ENCODE peak calls at places on chromosomes 6 and 20, in ten cellular contexts. One of them, this sample, is unnamed.
A peak's percentile ranks its signal among the peaks of the same experiment; 100 is the strongest.

GRCh38 chr6:64280569-64280968 is 645.0 kb downstream of the PHF3 start:
- DNase-seq in neuronal stem cell: peak; percentile 29
- DNase-seq in HCT116: no peak
- DNase-seq in colonic mucosa: peak; percentile 41
- DNase-seq in CD4-positive, alpha-beta memory T cell: no peak
- DNase-seq in IMR-90: peak; percentile 65
- DNase-seq in tibial artery: no peak
- DNase-seq in neural progenitor cell: peak; percentile 57
- DNase-seq in BE2C: peak; percentile 55
- DNase-seq in heart right ventricle: no peak
- DNase-seq in this sample: no peak

GRCh38 chr6:26284537-26285142 is 80.4 kb upstream of the BTN3A2 start:
- DNase-seq in neuronal stem cell: no peak
- DNase-seq in HCT116: no peak
- DNase-seq in colonic mucosa: peak; percentile 63
- DNase-seq in CD4-positive, alpha-beta memory T cell: peak; percentile 53
- DNase-seq in IMR-90: peak; percentile 74
- DNase-seq in tibial artery: peak; percentile 55
- DNase-seq in neural progenitor cell: peak; percentile 82
- DNase-seq in BE2C: peak; percentile 68
- DNase-seq in heart right ventricle: peak; percentile 49
- DNase-seq in this sample: peak; percentile 45

GRCh38 chr6:27608916-27609883 is 136.3 kb upstream of the ZNF184 start:
- DNase-seq in neuronal stem cell: no peak
- DNase-seq in HCT116: peak; percentile 72
- DNase-seq in colonic mucosa: peak; percentile 41
- DNase-seq in CD4-positive, alpha-beta memory T cell: no peak
- DNase-seq in IMR-90: peak; percentile 60
- DNase-seq in tibial artery: no peak
- DNase-seq in neural progenitor cell: peak; percentile 78
- DNase-seq in BE2C: peak; percentile 43
- DNase-seq in heart right ventricle: no peak
- DNase-seq in this sample: no peak

GRCh38 chr6:87754828-87755227 is 52.8 kb upstream of the AKIRIN2 start:
- DNase-seq in neuronal stem cell: no peak
- DNase-seq in HCT116: no peak
- DNase-seq in colonic mucosa: no peak
- DNase-seq in CD4-positive, alpha-beta memory T cell: no peak
- DNase-seq in IMR-90: no peak
- DNase-seq in tibial artery: no peak
- DNase-seq in neural progenitor cell: no peak
- DNase-seq in BE2C: no peak
- DNase-seq in heart right ventricle: no peak
- DNase-seq in this sample: no peak

GRCh38 chr20:57399587-57400261 is 8.5 kb downstream of the RBM38 start:
- DNase-seq in neuronal stem cell: no peak
- DNase-seq in HCT116: no peak
- DNase-seq in colonic mucosa: no peak
- DNase-seq in CD4-positive, alpha-beta memory T cell: no peak
- DNase-seq in IMR-90: peak; percentile 16
- DNase-seq in tibial artery: no peak
- DNase-seq in neural progenitor cell: no peak
- DNase-seq in BE2C: no peak
- DNase-seq in heart right ventricle: peak; percentile 63
- DNase-seq in this sample: peak; percentile 42

GRCh38 chr6:72643214-72643613 is 21.4 kb downstream of the KCNQ5 start:
- DNase-seq in neuronal stem cell: no peak
- DNase-seq in HCT116: no peak
- DNase-seq in colonic mucosa: no peak
- DNase-seq in CD4-positive, alpha-beta memory T cell: no peak
- DNase-seq in IMR-90: no peak
- DNase-seq in tibial artery: no peak
- DNase-seq in neural progenitor cell: no peak
- DNase-seq in BE2C: no peak
- DNase-seq in heart right ventricle: no peak
- DNase-seq in this sample: no peak

GRCh38 chr6:68126089-68126749 is 508.9 kb upstream of the ADGRB3 start:
- DNase-seq in neuronal stem cell: no peak
- DNase-seq in HCT116: no peak
- DNase-seq in colonic mucosa: no peak
- DNase-seq in CD4-positive, alpha-beta memory T cell: no peak
- DNase-seq in IMR-90: no peak
- DNase-seq in tibial artery: no peak
- DNase-seq in neural progenitor cell: no peak
- DNase-seq in BE2C: no peak
- DNase-seq in heart right ventricle: no peak
- DNase-seq in this sample: no peak

GRCh38 chr6:35508542-35508941 is 4.2 kb downstream of the TULP1 start:
- DNase-seq in neuronal stem cell: no peak
- DNase-seq in HCT116: no peak
- DNase-seq in colonic mucosa: no peak
- DNase-seq in CD4-positive, alpha-beta memory T cell: no peak
- DNase-seq in IMR-90: no peak
- DNase-seq in tibial artery: no peak
- DNase-seq in neural progenitor cell: no peak
- DNase-seq in BE2C: no peak
- DNase-seq in heart right ventricle: no peak
- DNase-seq in this sample: no peak

GRCh38 chr20:25318471-25319240 is 70.8 kb downstream of the PYGB start:
- DNase-seq in neuronal stem cell: no peak
- DNase-seq in HCT116: no peak
- DNase-seq in colonic mucosa: no peak
- DNase-seq in CD4-positive, alpha-beta memory T cell: no peak
- DNase-seq in IMR-90: no peak
- DNase-seq in tibial artery: peak; percentile 21
- DNase-seq in neural progenitor cell: no peak
- DNase-seq in BE2C: no peak
- DNase-seq in heart right ventricle: no peak
- DNase-seq in this sample: no peak

GRCh38 chr20:46563170-46563847 is 12.9 kb upstream of the OCSTAMP start:
- DNase-seq in neuronal stem cell: no peak
- DNase-seq in HCT116: no peak
- DNase-seq in colonic mucosa: no peak
- DNase-seq in CD4-positive, alpha-beta memory T cell: no peak
- DNase-seq in IMR-90: no peak
- DNase-seq in tibial artery: no peak
- DNase-seq in neural progenitor cell: peak; percentile 41
- DNase-seq in BE2C: no peak
- DNase-seq in heart right ventricle: no peak
- DNase-seq in this sample: peak; percentile 67

GRCh38 chr6:117771403-117771802 is 96.1 kb downstream of the NUS1 start:
- DNase-seq in neuronal stem cell: no peak
- DNase-seq in HCT116: no peak
- DNase-seq in colonic mucosa: no peak
- DNase-seq in CD4-positive, alpha-beta memory T cell: no peak
- DNase-seq in IMR-90: no peak
- DNase-seq in tibial artery: no peak
- DNase-seq in neural progenitor cell: no peak
- DNase-seq in BE2C: no peak
- DNase-seq in heart right ventricle: no peak
- DNase-seq in this sample: no peak

GRCh38 chr6:154232013-154232920 is 124.3 kb downstream of the IPCEF1 start:
- DNase-seq in neuronal stem cell: no peak
- DNase-seq in HCT116: no peak
- DNase-seq in colonic mucosa: no peak
- DNase-seq in CD4-positive, alpha-beta memory T cell: no peak
- DNase-seq in IMR-90: peak; percentile 39
- DNase-seq in tibial artery: no peak
- DNase-seq in neural progenitor cell: no peak
- DNase-seq in BE2C: no peak
- DNase-seq in heart right ventricle: no peak
- DNase-seq in this sample: no peak

GRCh38 chr20:63968928-63969760 is 586 bp downstream of the ZNF512B start:
- DNase-seq in neuronal stem cell: no peak
- DNase-seq in HCT116: no peak
- DNase-seq in colonic mucosa: no peak
- DNase-seq in CD4-positive, alpha-beta memory T cell: peak; percentile 37
- DNase-seq in IMR-90: no peak
- DNase-seq in tibial artery: peak; percentile 16
- DNase-seq in neural progenitor cell: peak; percentile 56
- DNase-seq in BE2C: peak; percentile 25
- DNase-seq in heart right ventricle: peak; percentile 42
- DNase-seq in this sample: no peak

GRCh38 chr6:154196333-154196732 is 157.3 kb downstream of the OPRM1 start:
- DNase-seq in neuronal stem cell: no peak
- DNase-seq in HCT116: no peak
- DNase-seq in colonic mucosa: no peak
- DNase-seq in CD4-positive, alpha-beta memory T cell: no peak
- DNase-seq in IMR-90: no peak
- DNase-seq in tibial artery: no peak
- DNase-seq in neural progenitor cell: no peak
- DNase-seq in BE2C: no peak
- DNase-seq in heart right ventricle: no peak
- DNase-seq in this sample: no peak

GRCh38 chr20:56779452-56780143 is 150.5 kb downstream of the TFAP2C start:
- DNase-seq in neuronal stem cell: no peak
- DNase-seq in HCT116: no peak
- DNase-seq in colonic mucosa: no peak
- DNase-seq in CD4-positive, alpha-beta memory T cell: no peak
- DNase-seq in IMR-90: no peak
- DNase-seq in tibial artery: no peak
- DNase-seq in neural progenitor cell: peak; percentile 35
- DNase-seq in BE2C: no peak
- DNase-seq in heart right ventricle: no peak
- DNase-seq in this sample: no peak

GRCh38 chr20:24406251-24406650 is 63.2 kb upstream of the SYNDIG1 start:
- DNase-seq in neuronal stem cell: no peak
- DNase-seq in HCT116: no peak
- DNase-seq in colonic mucosa: no peak
- DNase-seq in CD4-positive, alpha-beta memory T cell: no peak
- DNase-seq in IMR-90: no peak
- DNase-seq in tibial artery: no peak
- DNase-seq in neural progenitor cell: no peak
- DNase-seq in BE2C: no peak
- DNase-seq in heart right ventricle: no peak
- DNase-seq in this sample: no peak

GRCh38 chr20:43715511-43715910 is 11.3 kb downstream of the GTSF1L start:
- DNase-seq in neuronal stem cell: no peak
- DNase-seq in HCT116: no peak
- DNase-seq in colonic mucosa: no peak
- DNase-seq in CD4-positive, alpha-beta memory T cell: no peak
- DNase-seq in IMR-90: no peak
- DNase-seq in tibial artery: no peak
- DNase-seq in neural progenitor cell: no peak
- DNase-seq in BE2C: no peak
- DNase-seq in heart right ventricle: no peak
- DNase-seq in this sample: no peak

GRCh38 chr20:48360338-48360698 is 467.5 kb downstream of the PREX1 start:
- DNase-seq in neuronal stem cell: no peak
- DNase-seq in HCT116: no peak
- DNase-seq in colonic mucosa: no peak
- DNase-seq in CD4-positive, alpha-beta memory T cell: no peak
- DNase-seq in IMR-90: no peak
- DNase-seq in tibial artery: no peak
- DNase-seq in neural progenitor cell: no peak
- DNase-seq in BE2C: no peak
- DNase-seq in heart right ventricle: no peak
- DNase-seq in this sample: no peak

GRCh38 chr6:150600003-150600301 is 267 bp downstream of the PLEKHG1 start:
- DNase-seq in neuronal stem cell: peak; percentile 31
- DNase-seq in HCT116: no peak
- DNase-seq in colonic mucosa: no peak
- DNase-seq in CD4-positive, alpha-beta memory T cell: no peak
- DNase-seq in IMR-90: no peak
- DNase-seq in tibial artery: no peak
- DNase-seq in neural progenitor cell: no peak
- DNase-seq in BE2C: no peak
- DNase-seq in heart right ventricle: no peak
- DNase-seq in this sample: no peak

GRCh38 chr6:13074746-13075490 is 253.4 kb downstream of the TBC1D7 start:
- DNase-seq in neuronal stem cell: no peak
- DNase-seq in HCT116: no peak
- DNase-seq in colonic mucosa: no peak
- DNase-seq in CD4-positive, alpha-beta memory T cell: no peak
- DNase-seq in IMR-90: no peak
- DNase-seq in tibial artery: no peak
- DNase-seq in neural progenitor cell: no peak
- DNase-seq in BE2C: no peak
- DNase-seq in heart right ventricle: no peak
- DNase-seq in this sample: no peak
- H3K4me1 ChIP-seq in neuronal stem cell: peaks cover 7% of the 10 kb centered on the region
- H3K4me1 ChIP-seq in HCT116: no peaks in the 10 kb centered on the region
- H3K4me1 ChIP-seq in colonic mucosa: no peaks in the 10 kb centered on the region
- H3K4me1 ChIP-seq in CD4-positive, alpha-beta memory T cell: no peaks in the 10 kb centered on the region
- H3K4me1 ChIP-seq in IMR-90: no peaks in the 10 kb centered on the region
- H3K4me1 ChIP-seq in tibial artery: peaks cover 47% of the 10 kb centered on the region
- H3K4me1 ChIP-seq in neural progenitor cell: peaks cover 13% of the 10 kb centered on the region
- H3K4me1 ChIP-seq in BE2C: no peaks in the 10 kb centered on the region
- H3K4me1 ChIP-seq in heart right ventricle: peaks cover 81% of the 10 kb centered on the region
- H3K4me1 ChIP-seq in this sample: no peaks in the 10 kb centered on the region

GRCh38 chr6:34277763-34278112 is 28.9 kb upstream of the SMIM29 start:
- DNase-seq in neuronal stem cell: no peak
- DNase-seq in HCT116: no peak
- DNase-seq in colonic mucosa: no peak
- DNase-seq in CD4-positive, alpha-beta memory T cell: no peak
- DNase-seq in IMR-90: no peak
- DNase-seq in tibial artery: no peak
- DNase-seq in neural progenitor cell: no peak
- DNase-seq in BE2C: no peak
- DNase-seq in heart right ventricle: no peak
- DNase-seq in this sample: no peak
- H3K4me1 ChIP-seq in neuronal stem cell: peaks cover 2% of the 10 kb centered on the region
- H3K4me1 ChIP-seq in HCT116: no peaks in the 10 kb centered on the region
- H3K4me1 ChIP-seq in colonic mucosa: no peaks in the 10 kb centered on the region
- H3K4me1 ChIP-seq in CD4-positive, alpha-beta memory T cell: no peaks in the 10 kb centered on the region
- H3K4me1 ChIP-seq in IMR-90: peaks cover 2% of the 10 kb centered on the region
- H3K4me1 ChIP-seq in tibial artery: no peaks in the 10 kb centered on the region
- H3K4me1 ChIP-seq in neural progenitor cell: no peaks in the 10 kb centered on the region
- H3K4me1 ChIP-seq in BE2C: peaks cover 3% of the 10 kb centered on the region
- H3K4me1 ChIP-seq in heart right ventricle: peaks cover 72% of the 10 kb centered on the region
- H3K4me1 ChIP-seq in this sample: no peaks in the 10 kb centered on the region

GRCh38 chr6:157767071-157767750 is 55.8 kb upstream of the SNX9 start:
- DNase-seq in neuronal stem cell: no peak
- DNase-seq in HCT116: no peak
- DNase-seq in colonic mucosa: no peak
- DNase-seq in CD4-positive, alpha-beta memory T cell: no peak
- DNase-seq in IMR-90: no peak
- DNase-seq in tibial artery: no peak
- DNase-seq in neural progenitor cell: no peak
- DNase-seq in BE2C: no peak
- DNase-seq in heart right ventricle: no peak
- DNase-seq in this sample: no peak
- H3K4me1 ChIP-seq in neuronal stem cell: no peaks in the 10 kb centered on the region
- H3K4me1 ChIP-seq in HCT116: peaks cover 28% of the 10 kb centered on the region
- H3K4me1 ChIP-seq in colonic mucosa: peaks cover 7% of the 10 kb centered on the region
- H3K4me1 ChIP-seq in CD4-positive, alpha-beta memory T cell: peaks cover 48% of the 10 kb centered on the region
- H3K4me1 ChIP-seq in IMR-90: peaks cover 19% of the 10 kb centered on the region
- H3K4me1 ChIP-seq in tibial artery: peaks cover 27% of the 10 kb centered on the region
- H3K4me1 ChIP-seq in neural progenitor cell: no peaks in the 10 kb centered on the region
- H3K4me1 ChIP-seq in BE2C: no peaks in the 10 kb centered on the region
- H3K4me1 ChIP-seq in heart right ventricle: peaks cover 40% of the 10 kb centered on the region
- H3K4me1 ChIP-seq in this sample: peaks cover 21% of the 10 kb centered on the region

GRCh38 chr6:12482386-12482785 is 192.2 kb downstream of the EDN1 start:
- DNase-seq in neuronal stem cell: no peak
- DNase-seq in HCT116: no peak
- DNase-seq in colonic mucosa: no peak
- DNase-seq in CD4-positive, alpha-beta memory T cell: no peak
- DNase-seq in IMR-90: no peak
- DNase-seq in tibial artery: no peak
- DNase-seq in neural progenitor cell: peak; percentile 39
- DNase-seq in BE2C: no peak
- DNase-seq in heart right ventricle: no peak
- DNase-seq in this sample: no peak
- H3K4me1 ChIP-seq in neuronal stem cell: no peaks in the 10 kb centered on the region
- H3K4me1 ChIP-seq in HCT116: peaks cover 10% of the 10 kb centered on the region
- H3K4me1 ChIP-seq in colonic mucosa: no peaks in the 10 kb centered on the region
- H3K4me1 ChIP-seq in CD4-positive, alpha-beta memory T cell: no peaks in the 10 kb centered on the region
- H3K4me1 ChIP-seq in IMR-90: peaks cover 8% of the 10 kb centered on the region
- H3K4me1 ChIP-seq in tibial artery: peaks cover 6% of the 10 kb centered on the region
- H3K4me1 ChIP-seq in neural progenitor cell: peaks cover 10% of the 10 kb centered on the region
- H3K4me1 ChIP-seq in BE2C: peaks cover 17% of the 10 kb centered on the region
- H3K4me1 ChIP-seq in heart right ventricle: no peaks in the 10 kb centered on the region
- H3K4me1 ChIP-seq in this sample: no peaks in the 10 kb centered on the region